ENCODE peak calls at places on chromosomes 6 and 20, in nine cellular contexts. O is AG10803, M is gastrocnemius medialis, V is BE2C, Y is cardiac muscle cell, B is lower lobe of right lung, E is bronchial epithelial cell, U is mucosa of descending colon, I is cardiac fibroblast. T is an unnamed sample.

GRCh38 chr6:105781905-105782304 is 304.2 kb upstream of the PRDM1 start:
- DNase-seq in I (no peak), B (no peak), V (no peak), E (peak; percentile 56), O (no peak), Y (no peak), U (no peak), M (no peak), T (no peak)

GRCh38 chr6:4180653-4181255 is 45.4 kb upstream of the ECI2 start:
- DNase-seq in B (no peak), E (peak; percentile 56), U (no peak), Y (peak; percentile 57), V (peak; percentile 23), I (peak; percentile 66), M (no peak), O (peak; percentile 66), T (peak; percentile 4)

GRCh38 chr6:31441368-31442267 is 38.2 kb downstream of the MICA start:
- DNase-seq in E (peak; percentile 41), V (peak; percentile 73), B (peak; percentile 93), Y (peak; percentile 72), O (peak; percentile 64), I (peak; percentile 69), M (peak; percentile 70), U (peak; percentile 75), T (no peak)

GRCh38 chr20:57708694-57709673 is 831 bp downstream of the PMEPA1 start:
- DNase-seq in O (no peak), M (peak; percentile 59), Y (peak; percentile 21), B (no peak), E (no peak), I (peak; percentile 21), U (no peak), V (peak; percentile 45), T (no peak)

GRCh38 chr6:1739680-1740079 is 130.0 kb downstream of the FOXC1 start:
- DNase-seq in M (no peak), O (no peak), V (no peak), B (no peak), Y (no peak), U (no peak), E (no peak), I (no peak), T (no peak)

GRCh38 chr20:21437248-21437647 is 39.9 kb upstream of the NKX2-4 start:
- DNase-seq in E (no peak), Y (no peak), M (no peak), O (no peak), B (no peak), V (no peak), I (no peak), U (no peak), T (no peak)

GRCh38 chr6:52612336-52613096 is 35.7 kb upstream of the TRAM2 start:
- DNase-seq in M (no peak), O (no peak), Y (peak; percentile 32), I (peak; percentile 66), E (no peak), B (no peak), V (peak; percentile 53), U (no peak), T (no peak)

GRCh38 chr6:42403415-42403814 is 48.3 kb downstream of the TRERF1 start:
- DNase-seq in U (no peak), M (no peak), E (peak; percentile 88), O (peak; percentile 18), I (peak; percentile 33), Y (no peak), B (no peak), V (no peak), T (no peak)

GRCh38 chr20:48832423-48832735 is 4.6 kb upstream of the PREX1 start:
- DNase-seq in Y (no peak), O (no peak), M (no peak), E (no peak), B (no peak), I (no peak), U (no peak), V (no peak), T (no peak)

GRCh38 chr20:34200020-34200419 is 41.2 kb upstream of the ASIP start:
- DNase-seq in U (no peak), E (no peak), O (no peak), I (no peak), V (no peak), Y (no peak), M (no peak), B (no peak), T (no peak)

GRCh38 chr20:44961868-44962267 is 1.7 kb upstream of the TOMM34 start:
- DNase-seq in E (peak; percentile 54), O (peak; percentile 31), M (no peak), Y (peak; percentile 21), U (no peak), V (peak; percentile 20), B (no peak), I (peak; percentile 63), T (no peak)

GRCh38 chr20:44959082-44959895 is 908 bp downstream of the TOMM34 start:
- DNase-seq in M (no peak), Y (peak; percentile 51), I (peak; percentile 76), O (peak; percentile 58), B (no peak), E (peak; percentile 94), U (peak; percentile 51), V (no peak), T (no peak)

GRCh38 chr20:44961024-44961866 is 1.0 kb upstream of the TOMM34 start:
- DNase-seq in V (no peak), I (no peak), Y (peak; percentile 18), M (no peak), B (no peak), U (no peak), O (no peak), E (no peak), T (no peak)

GRCh38 chr20:44958276-44958675 is 1.9 kb downstream of the TOMM34 start:
- DNase-seq in M (no peak), O (no peak), Y (no peak), E (no peak), I (no peak), B (no peak), V (no peak), U (no peak), T (no peak)

DNA sequence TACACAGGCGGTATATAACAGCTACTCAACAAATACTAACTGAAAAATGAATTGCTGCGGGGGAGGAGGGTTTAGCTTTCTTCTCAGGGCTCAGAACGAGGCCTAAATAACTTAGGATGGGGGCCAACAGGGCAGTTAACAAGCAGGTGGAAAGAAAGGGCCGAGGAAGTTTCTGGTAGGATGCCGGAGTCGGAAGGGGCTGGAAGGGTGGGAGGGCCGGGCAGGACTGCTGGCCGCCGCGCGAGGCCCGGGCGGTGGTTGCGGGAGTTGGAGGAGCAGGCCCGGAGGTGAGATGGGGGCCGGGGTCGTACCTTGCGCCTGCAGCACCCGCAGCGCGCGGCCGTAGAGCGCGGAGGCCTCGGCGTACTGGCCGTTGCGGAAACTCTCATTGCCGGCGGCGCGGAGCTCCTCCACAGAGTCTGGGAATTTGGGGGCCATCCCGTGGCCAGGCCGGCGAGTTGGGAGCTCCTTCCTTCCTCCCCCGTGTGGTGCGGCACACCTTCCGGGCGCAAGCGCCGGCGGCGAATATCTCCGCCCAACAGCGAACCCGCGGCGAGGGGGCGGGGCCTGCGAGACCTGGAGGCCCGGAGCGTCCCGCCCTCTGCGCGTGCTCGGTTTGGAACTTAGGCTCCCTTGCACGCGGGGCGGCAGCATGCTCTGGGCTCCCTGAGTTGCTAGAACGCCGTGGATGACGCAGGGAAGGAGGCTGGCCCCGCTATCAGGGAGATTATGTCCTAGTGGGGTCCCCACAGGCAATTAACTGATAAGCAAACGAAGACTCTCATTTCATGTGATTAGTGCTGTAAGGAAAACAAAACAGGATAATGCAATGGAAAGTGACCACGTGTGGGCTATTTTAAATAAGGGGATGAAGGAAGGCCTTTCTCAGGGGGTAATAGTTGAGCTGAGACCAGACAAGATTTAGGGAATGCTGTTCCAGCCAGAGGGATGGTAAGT is at the start of gene TOMM34:
- DNase-seq in B (peak; percentile 98), U (peak; percentile 97), M (peak; percentile 91), I (peak; percentile 91), O (peak; percentile 84), V (peak; percentile 97), E (peak; percentile 78), Y (peak; percentile 94), T (no peak)
- TF ChIP-seq CTCF in B (no peak), U (no peak), M (no peak), I (no peak), O (no peak), V (no peak), E (no peak), Y (no peak), T (no peak)

GRCh38 chr20:41507851-41508250 is 110.3 kb downstream of the CHD6 start:
- DNase-seq in O (no peak), B (no peak), V (no peak), U (no peak), I (no peak), M (no peak), Y (no peak), E (no peak), T (no peak)
- H3K4me3 ChIP-seq in O (no peak overlapping the region), B (no peak overlapping the region), V (no peak overlapping the region), U (no peak overlapping the region), I (no peak overlapping the region), M (no peak overlapping the region), Y (no peak overlapping the region), E (no peak overlapping the region), T (no peak overlapping the region)

GRCh38 chr6:145042559-145042958 is 692.8 kb downstream of the EPM2A start:
- DNase-seq in U (no peak), O (no peak), V (peak; percentile 20), E (no peak), B (no peak), M (no peak), I (no peak), Y (no peak), T (no peak)
- TF ChIP-seq CTCF in U (no peak), O (no peak), V (peak; percentile 35), E (peak; percentile 5), B (no peak), M (no peak), I (peak; percentile 6), Y (peak; percentile 3), T (peak; percentile 30)

GRCh38 chr20:41058007-41058673 is 29.5 kb downstream of the TOP1 start:
- DNase-seq in E (peak; percentile 85), I (peak; percentile 91), M (no peak), B (no peak), U (no peak), V (peak; percentile 79), O (peak; percentile 83), Y (peak; percentile 64), T (no peak)

GRCh38 chr20:41063442-41063841 is 34.8 kb downstream of the TOP1 start:
- DNase-seq in B (no peak), E (no peak), I (no peak), M (no peak), Y (no peak), O (no peak), U (no peak), V (no peak), T (no peak)

GRCh38 chr20:41058674-41059008 is 30.0 kb downstream of the TOP1 start:
- DNase-seq in I (no peak), O (no peak), B (no peak), U (no peak), Y (no peak), M (no peak), E (no peak), V (no peak), T (no peak)

GRCh38 chr20:41059236-41059635 is 30.6 kb downstream of the TOP1 start:
- DNase-seq in B (no peak), Y (no peak), O (no peak), M (no peak), V (no peak), I (no peak), U (no peak), E (no peak), T (no peak)

DNA sequence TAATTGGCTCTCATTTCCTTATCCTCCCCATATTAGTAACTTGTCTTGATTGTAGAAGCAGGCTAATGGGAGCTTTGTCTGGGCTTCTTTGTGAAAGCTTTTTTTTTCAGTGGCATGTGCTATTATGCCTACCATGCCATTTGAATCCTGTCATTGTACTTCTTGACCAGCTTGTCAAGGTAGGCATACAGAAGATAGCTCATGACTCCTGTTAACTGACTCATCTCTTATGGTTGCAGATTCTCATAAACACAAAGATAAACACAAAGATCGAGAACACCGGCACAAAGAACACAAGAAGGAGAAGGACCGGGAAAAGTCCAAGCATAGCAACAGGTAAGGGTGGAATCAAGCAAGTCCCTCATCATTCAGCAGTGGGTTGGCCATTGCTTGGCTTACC is 32.5 kb downstream of the TOP1 start:
- DNase-seq in O (no peak), E (peak; percentile 23), B (no peak), M (no peak), I (no peak), Y (no peak), V (no peak), U (no peak), T (no peak)
- H3K4me3 ChIP-seq in O (no peak overlapping the region), E (no peak overlapping the region), B (no peak overlapping the region), M (no peak overlapping the region), I (no peak overlapping the region), Y (no peak overlapping the region), V (no peak overlapping the region), U (no peak overlapping the region), T (no peak overlapping the region)